ENCODE peak calls at places on chromosomes 3 and 15, in five cellular contexts. N is GM13977, P is HFFc6, M is endodermal cell, Z is ovary. H is an unnamed sample.

GRCh38 chr3:160154033-160154432 is 71.2 kb upstream of the C3orf80 start:
- DNase-seq in N (no peak), P (peak), M (no peak), Z (no peak), H (no peak)

GRCh38 chr3:151925876-151926275 is 52.4 kb downstream of the SUCNR1 start:
- DNase-seq in N (no peak), P (peak), M (no peak), Z (no peak), H (peak)

GRCh38 chr15:36519067-36519466 is 60.4 kb upstream of the CDIN1 start:
- DNase-seq in N (no peak), P (no peak), M (no peak), Z (no peak), H (no peak)

GRCh38 chr3:159378391-159378790 is 576.5 kb downstream of the MFSD1 start:
- DNase-seq in N (no peak), P (no peak), M (no peak), Z (no peak), H (no peak)

GRCh38 chr3:13596426-13597205 is 47.7 kb downstream of the FBLN2 start:
- DNase-seq in N (no peak), P (no peak), M (no peak), Z (no peak), H (no peak)

GRCh38 chr3:53650424-53650823 is 156.0 kb downstream of the CACNA1D start:
- DNase-seq in N (peak), P (no peak), M (no peak), Z (no peak), H (no peak)

GRCh38 chr15:91271565-91272153 is 171.6 kb downstream of the SV2B start:
- DNase-seq in N (peak), P (peak), M (peak), Z (peak), H (peak)

GRCh38 chr3:140203510-140203909 is 268.5 kb downstream of the CLSTN2 start:
- DNase-seq in N (no peak), P (no peak), M (peak), Z (no peak), H (no peak)

GRCh38 chr3:155548194-155548593 is 196.7 kb downstream of the PLCH1 start:
- DNase-seq in N (no peak), P (peak), M (no peak), Z (no peak), H (no peak)

GRCh38 chr3:43765417-43766030 is 74.8 kb downstream of the ABHD5 start:
- DNase-seq in N (no peak), P (no peak), M (no peak), Z (no peak), H (no peak)

GRCh38 chr15:52291204-52291603 is 4.4 kb downstream of the MYO5C start:
- DNase-seq in N (no peak), P (no peak), M (no peak), Z (no peak), H (no peak)

GRCh38 chr3:34957707-34958106 is 681.6 kb upstream of the ARPP21 start:
- DNase-seq in N (no peak), P (no peak), M (no peak), Z (no peak), H (no peak)

GRCh38 chr3:44874308-44874707 is at the start of gene TGM4:
- DNase-seq in N (no peak), P (no peak), M (peak), Z (no peak), H (no peak)

GRCh38 chr3:38334142-38334541 is 12.4 kb upstream of the XYLB start:
- DNase-seq in N (no peak), P (no peak), M (no peak), Z (no peak), H (no peak)

GRCh38 chr3:95670765-95671164 is 1143.6 kb upstream of the EPHA6 start:
- DNase-seq in N (no peak), P (no peak), M (no peak), Z (no peak), H (no peak)

GRCh38 chr15:95468820-95469219 is 861.7 kb upstream of the NR2F2 start:
- DNase-seq in N (no peak), P (no peak), M (no peak), Z (peak), H (no peak)

GRCh38 chr3:64079369-64080160 is 56.3 kb upstream of the PSMD6 start:
- DNase-seq in N (no peak), P (peak), M (no peak), Z (no peak), H (no peak)

GRCh38 chr3:158471639-158472294 is 99.2 kb upstream of the MLF1 start:
- DNase-seq in N (no peak), P (peak), M (no peak), Z (no peak), H (peak)

GRCh38 chr3:38590521-38590920 is 59.0 kb downstream of the SCN5A start:
- DNase-seq in N (no peak), P (no peak), M (peak), Z (no peak), H (no peak)

GRCh38 chr15:67613708-67614107 is 71.2 kb downstream of the MAP2K5 start:
- DNase-seq in N (no peak), P (no peak), M (no peak), Z (no peak), H (no peak)

GRCh38 chr3:155111971-155112370 is 31.9 kb downstream of the MME start:
- DNase-seq in N (no peak), P (no peak), M (no peak), Z (no peak), H (no peak)

GRCh38 chr15:41936649-41937567 is 35.4 kb downstream of the EHD4 start:
- DNase-seq in N (peak), P (no peak), M (no peak), Z (no peak), H (no peak)

GRCh38 chr15:70505411-70505919 is 257.9 kb downstream of the UACA start:
- DNase-seq in N (no peak), P (peak), M (no peak), Z (no peak), H (peak)

GRCh38 chr3:128878556-128879124 is 780 bp upstream of the ACAD9 start:
- DNase-seq in N (peak), P (peak), M (no peak), Z (no peak), H (no peak)

GRCh38 chr3:156291269-156292123 is 171.1 kb downstream of the KCNAB1 start:
- DNase-seq in N (no peak), P (no peak), M (peak), Z (no peak), H (no peak)

GRCh38 chr3:8095724-8096123 is 405.9 kb upstream of the LMCD1 start:
- DNase-seq in N (no peak), P (no peak), M (peak), Z (no peak), H (no peak)

GRCh38 chr3:55269636-55270035 is 217.5 kb downstream of the WNT5A start:
- DNase-seq in N (no peak), P (no peak), M (no peak), Z (no peak), H (no peak)

GRCh38 chr3:126557761-126558160 is 971 bp downstream of the C3orf22 start:
- DNase-seq in N (no peak), P (no peak), M (peak), Z (no peak), H (no peak)

GRCh38 chr3:57893668-57894067 is 114.6 kb upstream of the FLNB start:
- DNase-seq in N (no peak), P (no peak), M (no peak), Z (no peak), H (no peak)

GRCh38 chr15:88345962-88346361 is 89.4 kb upstream of the NTRK3 start:
- DNase-seq in N (no peak), P (no peak), M (no peak), Z (no peak), H (no peak)

GRCh38 chr3:45915518-45916231 is 27.6 kb upstream of the CXCR6 start:
- DNase-seq in N (peak), P (peak), M (peak), Z (no peak), H (peak)

GRCh38 chr3:138687236-138687635 is 78.7 kb downstream of the FAIM start:
- DNase-seq in N (no peak), P (peak), M (no peak), Z (no peak), H (no peak)

GRCh38 chr3:138686771-138687221 is 78.2 kb downstream of the FAIM start:
- DNase-seq in N (peak), P (peak), M (no peak), Z (no peak), H (peak)

GRCh38 chr3:138690036-138690435 is 81.5 kb downstream of the FAIM start:
- DNase-seq in N (no peak), P (no peak), M (no peak), Z (no peak), H (no peak)

GRCh38 chr3:138692152-138692551 is 83.6 kb downstream of the FAIM start:
- DNase-seq in N (no peak), P (no peak), M (no peak), Z (no peak), H (no peak)

GRCh38 chr3:138688871-138689299 is 80.3 kb downstream of the FAIM start:
- DNase-seq in N (no peak), P (no peak), M (no peak), Z (no peak), H (no peak)
- TF ChIP-seq CTCF in N (peak), P (no peak), M (no peak), Z (no peak), H (no peak)

GRCh38 chr15:63124506-63124905 is 2.8 kb downstream of the LACTB start:
- DNase-seq in N (no peak), P (no peak), M (no peak), Z (no peak), H (no peak)

GRCh38 chr15:63121382-63122001 is at the start of gene LACTB:
- DNase-seq in N (peak), P (peak), M (peak), Z (peak), H (peak)

GRCh38 chr15:63118854-63119253 is 2.8 kb upstream of the LACTB start:
- DNase-seq in N (no peak), P (no peak), M (no peak), Z (no peak), H (no peak)

GRCh38 chr15:63126726-63127125 is 5.1 kb downstream of the LACTB start:
- DNase-seq in N (no peak), P (no peak), M (no peak), Z (no peak), H (no peak)

DNA sequence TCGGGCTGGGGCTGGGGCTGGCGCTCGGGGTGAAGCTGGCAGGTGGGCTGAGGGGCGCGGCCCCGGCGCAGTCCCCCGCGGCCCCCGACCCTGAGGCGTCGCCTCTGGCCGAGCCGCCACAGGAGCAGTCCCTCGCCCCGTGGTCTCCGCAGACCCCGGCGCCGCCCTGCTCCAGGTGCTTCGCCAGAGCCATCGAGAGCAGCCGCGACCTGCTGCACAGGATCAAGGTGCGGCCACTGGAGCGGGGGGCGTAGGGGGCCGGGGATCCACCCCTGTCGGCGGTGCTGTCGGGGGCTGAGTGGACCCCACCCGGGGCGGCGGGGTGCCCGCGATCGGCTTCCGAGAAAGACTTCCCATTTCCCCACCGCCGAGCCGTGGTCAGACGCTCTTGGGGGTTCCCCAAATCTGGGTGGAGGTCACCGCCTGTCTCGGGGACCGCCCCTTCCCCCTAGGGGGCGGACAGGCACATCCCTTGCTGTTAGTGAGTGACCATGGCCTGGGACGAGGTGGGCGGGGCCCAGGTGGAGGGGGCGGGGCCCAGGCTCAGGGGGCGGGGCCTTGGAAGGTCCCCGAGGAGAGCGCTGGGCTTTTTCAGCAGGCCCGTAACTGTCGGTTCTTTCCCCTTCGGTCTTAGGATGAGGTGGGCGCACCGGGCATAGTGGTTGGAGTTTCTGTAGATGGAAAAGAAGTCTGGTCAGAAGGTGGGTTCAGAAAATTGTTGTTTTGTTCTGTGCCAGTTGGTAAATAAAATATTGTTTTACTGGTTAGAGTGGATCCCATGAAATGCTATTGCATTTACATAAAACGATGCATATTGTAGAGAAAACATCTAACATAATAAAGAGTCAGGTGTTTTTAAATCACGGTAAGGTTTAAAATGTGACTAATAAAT is 587 bp downstream of the LACTB start:
- DNase-seq in N (peak), P (peak), M (peak), Z (peak), H (no peak)
- TF ChIP-seq CTCF in N (no peak), P (peak), M (peak), Z (no peak), H (no peak)

GRCh38 chr3:183253961-183254815 is 1.1 kb downstream of the B3GNT5 start:
- DNase-seq in N (peak), P (no peak), M (peak), Z (peak), H (no peak)
- TF ChIP-seq CTCF in N (peak), P (no peak), M (no peak), Z (no peak), H (no peak)

DNA sequence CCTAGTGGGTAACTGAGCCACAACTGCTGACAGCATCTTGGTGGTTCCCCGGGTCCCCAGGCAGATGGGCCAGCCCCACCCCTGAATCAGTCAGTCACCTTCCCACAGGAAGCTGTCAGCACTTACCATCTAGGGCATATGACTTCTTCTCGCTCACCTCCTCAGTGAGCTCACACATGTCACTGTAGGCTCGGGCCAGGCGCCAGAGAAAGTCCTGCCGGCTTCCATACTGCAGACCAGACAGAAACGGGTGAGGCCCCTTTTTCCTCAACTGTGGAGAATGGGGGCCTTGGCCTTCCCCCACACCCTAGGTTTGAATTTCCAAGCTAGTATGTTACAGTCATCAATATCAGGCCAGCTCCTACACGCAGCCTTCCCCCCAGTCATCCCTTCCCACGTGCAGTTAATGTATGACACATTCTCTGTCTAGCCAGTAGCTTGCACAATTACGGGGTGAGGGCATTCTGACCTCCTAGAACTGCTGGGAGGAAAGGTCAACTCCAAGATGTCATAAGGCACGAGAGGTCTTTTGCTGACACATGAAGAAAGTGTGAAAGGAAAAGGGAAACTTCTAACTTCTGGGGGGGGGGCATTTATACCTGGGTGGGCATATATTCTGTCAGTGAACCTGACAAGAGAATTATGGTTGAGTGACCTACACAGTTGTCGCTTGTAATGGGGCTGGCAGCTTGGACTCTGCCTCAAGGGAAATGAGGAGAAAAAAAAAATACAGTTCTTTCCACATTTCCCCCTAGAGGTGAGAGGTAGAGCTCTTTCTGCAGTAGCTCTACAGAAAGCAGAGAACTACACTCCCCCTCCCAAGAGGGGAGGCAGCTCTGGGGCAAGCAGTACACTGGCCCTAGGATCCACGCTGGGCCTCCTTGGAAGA is 10.9 kb downstream of the RMDN3 start:
- DNase-seq in N (no peak), P (peak), M (no peak), Z (no peak), H (no peak)
- TF ChIP-seq CTCF in N (no peak), P (peak), M (peak), Z (no peak), H (peak)

GRCh38 chr3:67531149-67532101 is 123.0 kb downstream of the SUCLG2 start:
- DNase-seq in N (no peak), P (peak), M (no peak), Z (no peak), H (no peak)

GRCh38 chr3:67534594-67534993 is 119.8 kb downstream of the SUCLG2 start:
- DNase-seq in N (no peak), P (no peak), M (no peak), Z (no peak), H (no peak)

GRCh38 chr3:67526246-67526645 is 128.2 kb downstream of the SUCLG2 start:
- DNase-seq in N (no peak), P (peak), M (no peak), Z (no peak), H (peak)

GRCh38 chr3:67529915-67530314 is 124.5 kb downstream of the SUCLG2 start:
- DNase-seq in N (no peak), P (no peak), M (no peak), Z (no peak), H (peak)

DNA sequence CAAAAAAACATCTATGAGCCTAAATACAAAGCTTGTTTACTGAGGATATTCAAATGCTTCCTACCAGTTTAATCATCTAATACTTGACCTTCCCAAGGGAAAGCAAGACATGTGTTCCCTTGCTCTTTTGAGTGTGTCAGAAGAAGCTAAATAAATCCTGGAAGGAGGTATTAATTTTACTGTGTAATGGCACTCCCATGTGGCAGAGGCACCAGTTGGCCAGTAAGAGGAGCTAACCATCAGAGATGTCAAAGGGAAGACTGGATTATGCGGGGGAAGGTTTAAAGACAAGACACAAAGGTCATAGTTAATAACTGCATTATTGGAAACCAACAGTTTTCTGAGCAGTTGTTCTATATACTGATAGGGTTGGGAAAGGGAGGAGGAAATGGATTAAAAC is 125.1 kb downstream of the SUCLG2 start:
- DNase-seq in N (no peak), P (no peak), M (no peak), Z (no peak), H (no peak)
- TF ChIP-seq CTCF in N (peak), P (peak), M (peak), Z (no peak), H (no peak)

DNA sequence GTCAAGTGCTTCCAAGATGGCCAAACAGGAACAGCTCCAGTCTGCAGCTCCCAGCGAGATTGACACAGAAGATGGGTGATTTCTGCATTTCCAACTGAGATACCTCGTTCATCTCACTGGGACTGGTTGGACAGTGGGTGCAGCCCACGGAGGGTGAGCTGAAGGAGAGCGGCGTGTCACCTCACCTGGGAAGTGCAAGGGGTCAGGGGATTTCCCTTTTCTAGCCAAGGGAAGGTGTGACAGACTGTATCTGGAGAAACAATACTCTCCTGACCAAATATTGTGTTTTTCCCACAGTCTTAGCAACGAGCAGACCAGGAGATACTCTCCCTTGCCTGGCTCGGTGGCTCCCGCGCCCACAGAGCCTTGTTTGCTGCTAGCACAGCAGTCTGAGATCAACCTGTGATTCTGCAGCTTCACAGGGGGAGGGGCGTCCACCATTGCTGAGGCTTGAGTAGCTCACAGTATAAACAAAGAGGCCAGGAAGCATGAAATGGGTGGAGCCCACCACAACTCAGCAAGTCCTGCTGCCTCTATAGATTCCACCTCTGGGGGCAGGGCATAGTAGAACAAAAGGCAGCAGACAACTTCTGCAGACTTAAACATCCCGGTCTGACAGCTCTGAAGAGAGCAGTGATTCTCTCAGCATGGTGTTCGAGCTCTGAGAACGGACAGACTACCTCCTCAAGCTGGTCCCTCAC is 293.5 kb upstream of the SUCLG2 start:
- DNase-seq in N (no peak), P (no peak), M (peak), Z (no peak), H (no peak)
- TF ChIP-seq CTCF in N (no peak), P (no peak), M (peak), Z (no peak), H (no peak)

GRCh38 chr3:47418167-47419082 is 37.6 kb downstream of the PTPN23 start:
- DNase-seq in N (peak), P (no peak), M (peak), Z (no peak), H (no peak)
- TF ChIP-seq CTCF in N (peak), P (peak), M (peak), Z (no peak), H (peak)

GRCh38 chr3:165854696-165855095 is 17.5 kb upstream of the BCHE start:
- DNase-seq in N (peak), P (no peak), M (no peak), Z (no peak), H (no peak)
- TF ChIP-seq CTCF in N (peak), P (peak), M (peak), Z (no peak), H (peak)

GRCh38 chr15:31360158-31360561 is 33.5 kb downstream of the KLF13 start:
- DNase-seq in N (no peak), P (no peak), M (no peak), Z (no peak), H (no peak)
- TF ChIP-seq CTCF in N (no peak), P (no peak), M (no peak), Z (no peak), H (no peak)

DNA sequence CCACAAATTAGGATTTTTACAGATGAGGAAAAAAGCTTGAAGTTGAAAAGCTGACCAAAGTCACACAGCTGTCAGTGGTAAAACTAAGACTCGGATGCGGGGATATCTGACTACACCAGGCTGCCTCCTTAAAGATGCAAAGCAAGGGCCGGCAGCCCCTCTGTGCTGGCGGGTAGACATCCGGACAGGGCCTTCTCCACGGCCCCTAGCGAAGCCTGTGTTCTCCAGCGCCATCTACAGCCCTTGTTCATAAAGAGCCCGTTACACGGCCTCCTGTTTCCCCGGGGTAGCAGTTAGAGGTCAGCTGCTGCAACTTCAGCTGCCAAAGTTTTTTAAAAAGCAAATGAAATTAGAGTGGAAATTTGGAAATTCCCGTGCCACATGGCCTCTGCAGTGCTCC is 383.0 kb downstream of the TBL1XR1 start:
- DNase-seq in N (peak), P (peak), M (peak), Z (no peak), H (peak)
- TF ChIP-seq CTCF in N (peak), P (peak), M (peak), Z (no peak), H (peak)